ENCODE peak calls at places on chromosomes 6 and 20, in four cellular contexts. U, E, F and G are unnamed samples.

GRCh38 chr20:61744691-61745396 is 320.8 kb downstream of the TAF4 start:
- DNase-seq in U (no peak), E (peak), F (no peak), G (peak)

GRCh38 chr20:38094373-38094775 is 60.8 kb downstream of the RPRD1B start:
- DNase-seq in U (peak), E (peak), F (peak), G (peak)

GRCh38 chr20:41692479-41693135 is 74.4 kb upstream of the CHD6 start:
- DNase-seq in U (peak), E (peak), F (peak), G (peak)

GRCh38 chr6:151690768-151691562 is 116.5 kb upstream of the ESR1 start:
- DNase-seq in U (no peak), E (no peak), F (no peak), G (peak)

GRCh38 chr6:149317656-149318571 is at the start of gene TAB2:
- DNase-seq in U (peak), E (peak), F (no peak), G (no peak)

GRCh38 chr6:11654876-11655275 is 117.3 kb downstream of the TMEM170B start:
- DNase-seq in U (no peak), E (peak), F (no peak), G (peak)

GRCh38 chr6:46129634-46130505 is at the start of gene ENPP4:
- DNase-seq in U (peak), E (peak), F (peak), G (peak)

GRCh38 chr6:53524455-53524815 is 20.5 kb downstream of the GCLC start:
- DNase-seq in U (no peak), E (peak), F (no peak), G (peak)

GRCh38 chr20:3277686-3278465 is 38.9 kb upstream of the SLC4A11 start:
- DNase-seq in U (no peak), E (no peak), F (no peak), G (no peak)

GRCh38 chr6:99348220-99348822 is 1.2 kb downstream of the FAXC start:
- DNase-seq in U (no peak), E (no peak), F (no peak), G (no peak)

GRCh38 chr20:25864326-25864970 is 167.8 kb upstream of the ZNF337 start:
- DNase-seq in U (no peak), E (no peak), F (no peak), G (no peak)

GRCh38 chr6:107116328-107116892 is 1.1 kb upstream of the BEND3 start:
- DNase-seq in U (peak), E (peak), F (no peak), G (no peak)

GRCh38 chr20:36109251-36109947 is 45.1 kb upstream of the EPB41L1 start:
- DNase-seq in U (no peak), E (no peak), F (no peak), G (no peak)

GRCh38 chr6:168387426-168387825 is 53.6 kb upstream of the SMOC2 start:
- DNase-seq in U (no peak), E (no peak), F (no peak), G (no peak)

GRCh38 chr6:23659125-23659524 is 466.9 kb upstream of the NRSN1 start:
- DNase-seq in U (no peak), E (peak), F (no peak), G (no peak)

GRCh38 chr6:64504509-64504908 is 868.9 kb downstream of the PHF3 start:
- DNase-seq in U (no peak), E (no peak), F (no peak), G (no peak)

GRCh38 chr6:98634569-98634968 is 199.8 kb upstream of the POU3F2 start:
- DNase-seq in U (no peak), E (no peak), F (no peak), G (no peak)

GRCh38 chr6:15879372-15880261 is 216.8 kb upstream of the DTNBP1 start:
- DNase-seq in U (peak), E (peak), F (no peak), G (peak)

GRCh38 chr20:46931699-46932098 is 37.1 kb downstream of the EYA2 start:
- DNase-seq in U (peak), E (no peak), F (no peak), G (peak)

GRCh38 chr6:158039178-158039557 is 57.5 kb downstream of the SYNJ2 start:
- DNase-seq in U (no peak), E (peak), F (no peak), G (no peak)

GRCh38 chr6:25403150-25403549 is 124.0 kb downstream of the CARMIL1 start:
- DNase-seq in U (no peak), E (no peak), F (no peak), G (no peak)

GRCh38 chr6:136586295-136586694 is 36.1 kb upstream of the MAP7 start:
- DNase-seq in U (no peak), E (peak), F (no peak), G (peak)

GRCh38 chr6:98487612-98488011 is 346.8 kb upstream of the POU3F2 start:
- DNase-seq in U (no peak), E (no peak), F (no peak), G (no peak)

GRCh38 chr6:111691345-111692225 is 85.9 kb upstream of the TRAF3IP2 start:
- DNase-seq in U (no peak), E (no peak), F (no peak), G (peak)

GRCh38 chr20:366042-366718 is 14.4 kb upstream of the TRIB3 start:
- DNase-seq in U (no peak), E (no peak), F (no peak), G (no peak)

GRCh38 chr6:111813247-111814162 is 59.7 kb downstream of the FYN start:
- DNase-seq in U (no peak), E (peak), F (no peak), G (peak)

DNA sequence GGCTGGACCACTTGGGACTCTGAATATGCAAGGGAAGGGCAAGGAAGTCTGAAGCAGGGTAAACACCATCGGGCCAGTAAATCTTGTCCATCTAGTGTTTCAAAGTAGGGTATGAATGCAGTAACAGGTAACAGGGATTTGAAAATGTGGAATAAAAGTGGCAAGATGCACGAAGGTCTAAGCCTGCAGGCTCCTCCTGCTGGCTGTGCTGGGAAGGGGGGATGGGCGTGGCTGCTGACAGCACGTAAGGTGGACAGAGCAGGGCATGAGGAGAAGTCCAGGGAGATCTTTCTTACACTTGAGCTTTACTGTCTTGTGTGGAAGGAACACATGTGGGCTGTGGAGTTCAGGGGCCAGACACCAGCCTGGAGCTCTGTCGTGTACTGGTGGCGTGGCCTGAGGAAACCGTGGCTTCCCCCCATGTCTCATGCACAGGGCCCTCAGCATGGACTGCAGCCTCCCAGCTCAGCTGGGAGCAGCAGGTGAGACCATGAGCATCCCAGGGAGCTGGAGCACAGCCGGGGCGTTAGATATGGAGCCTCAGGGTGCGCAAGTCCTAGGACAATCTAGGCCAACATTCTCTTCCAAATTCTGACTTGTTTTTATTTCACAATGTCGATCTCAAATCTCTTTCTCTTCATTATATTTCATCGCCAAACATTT is 84.5 kb downstream of the SLC22A23 start:
- DNase-seq in U (no peak), E (no peak), F (no peak), G (no peak)
- TF ChIP-seq CTCF in U (no peak), E (peak), F (no peak), G (no peak)

DNA sequence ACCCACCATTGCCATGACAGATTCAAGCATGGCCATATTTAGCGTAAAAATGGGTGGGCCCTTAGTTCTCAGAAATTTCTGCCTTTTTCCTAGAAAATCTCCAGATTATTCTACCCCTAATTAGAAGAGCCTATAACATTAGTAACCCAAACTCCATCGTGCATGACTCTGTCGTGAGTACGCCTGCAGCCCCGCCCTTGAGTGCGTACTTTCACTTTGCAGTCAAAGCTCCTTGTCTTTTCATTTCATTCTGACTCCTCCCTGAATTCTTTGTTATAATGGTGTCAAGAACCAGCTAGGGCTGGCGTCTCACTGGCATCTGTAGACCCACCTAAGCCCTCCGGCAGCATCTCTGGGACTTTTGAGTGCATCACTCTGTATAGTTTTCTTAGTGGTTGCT is 61.6 kb upstream of the NOX3 start:
- DNase-seq in U (no peak), E (no peak), F (no peak), G (no peak)
- H3K4me3 ChIP-seq in U (no peak), E (no peak), F (peak), G (no peak)

GRCh38 chr6:42095776-42096541 is 45.6 kb downstream of the TAF8 start:
- DNase-seq in U (no peak), E (no peak), F (no peak), G (no peak)
- TF ChIP-seq CTCF in U (no peak), E (peak), F (no peak), G (no peak)

DNA sequence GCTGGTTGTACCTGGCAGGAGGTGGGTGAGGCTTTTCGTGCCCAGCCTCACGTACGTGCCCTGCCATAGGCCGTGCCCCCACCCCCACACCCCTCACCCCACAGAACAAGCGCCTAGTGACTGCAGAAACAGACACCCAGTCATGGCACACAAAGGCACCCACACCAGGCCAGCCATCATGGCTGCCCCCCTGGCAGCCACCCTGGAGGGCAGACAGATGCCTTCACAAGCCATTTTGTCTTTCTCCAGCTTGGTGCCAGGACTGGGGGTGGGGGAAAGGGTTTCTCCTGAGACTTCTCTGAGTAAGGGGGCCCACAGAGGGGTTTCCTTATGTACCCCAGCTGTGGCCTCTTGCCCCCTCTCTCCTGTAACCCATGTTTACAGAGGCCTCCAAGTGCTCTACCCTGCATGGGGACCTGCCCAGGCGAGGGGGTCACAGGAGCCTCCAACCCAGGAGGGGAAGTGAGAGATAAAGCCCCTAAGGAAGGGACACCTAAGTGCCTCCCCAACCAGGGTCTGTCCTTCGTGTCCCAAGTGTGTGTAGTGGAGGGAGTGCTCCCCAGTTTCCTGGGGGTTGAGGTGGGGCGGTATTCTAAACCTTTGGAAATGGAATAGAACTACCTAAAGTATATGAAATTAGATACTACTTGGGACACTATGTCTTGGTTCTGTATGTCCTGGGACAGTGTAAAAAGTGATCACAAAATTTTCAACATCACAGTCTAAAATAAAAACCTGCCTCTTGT is 49.9 kb downstream of the MRPL14 start:
- DNase-seq in U (no peak), E (no peak), F (no peak), G (no peak)
- H3K4me3 ChIP-seq in U (no peak), E (no peak), F (no peak), G (no peak)

GRCh38 chr6:3748208-3748701 is 3.3 kb downstream of the PXDC1 start:
- DNase-seq in U (peak), E (peak), F (peak), G (peak)
- TF ChIP-seq CTCF in U (peak), E (peak), F (peak), G (peak)